ENCODE peak calls at places on chromosomes 3 and 15, in ten cellular contexts. Q is foreskin fibroblast; E is cardiac fibroblast; U is uterus; D is BE2C; K is ovary; G is CD4-positive, CD25-positive, alpha-beta regulatory T cell; I is Jurkat, Clone E6-1; A is right lobe of liver; F is neuronal stem cell. C is an unnamed sample.

GRCh38 chr15:99104788-99105515 is at the start of gene SYNM:
- DNase-seq in F (peak; percentile 82), I (no peak), A (peak; percentile 77), Q (peak; percentile 90), E (peak; percentile 76), U (peak; percentile 77), K (peak; percentile 77), D (peak; percentile 91), G (peak; percentile 30), C (no peak)

GRCh38 chr3:136070953-136071949 is 105.7 kb downstream of the PPP2R3A start:
- DNase-seq in K (no peak), E (peak; percentile 71), G (peak; percentile 31), Q (peak; percentile 79), F (no peak), D (no peak), A (no peak), U (peak; percentile 27), I (no peak), C (no peak)

GRCh38 chr15:68224546-68225250 is 4.8 kb downstream of the CLN6 start:
- DNase-seq in I (peak; percentile 95), A (no peak), Q (no peak), D (no peak), U (no peak), G (no peak), K (no peak), F (no peak), E (no peak), C (peak; percentile 65)

GRCh38 chr15:44720460-44721185 is 9.3 kb downstream of the B2M start:
- DNase-seq in D (no peak), G (peak; percentile 58), K (no peak), A (no peak), Q (peak; percentile 8), E (no peak), U (no peak), I (no peak), F (no peak), C (no peak)

GRCh38 chr15:58564967-58565366 is 133.2 kb downstream of the LIPC start:
- DNase-seq in D (peak; percentile 47), I (no peak), F (no peak), Q (no peak), K (no peak), E (no peak), G (no peak), U (no peak), A (no peak), C (no peak)

GRCh38 chr3:20181276-20181675 is 4.7 kb downstream of the SGO1 start:
- DNase-seq in E (no peak), A (no peak), I (no peak), U (no peak), Q (no peak), F (no peak), K (no peak), D (no peak), G (no peak), C (no peak)

GRCh38 chr3:44033123-44033522 is 208.6 kb upstream of the TOPAZ1 start:
- DNase-seq in U (no peak), Q (no peak), I (no peak), A (no peak), F (no peak), K (no peak), D (no peak), E (no peak), G (no peak), C (no peak)

GRCh38 chr3:190517696-190518095 is 3.8 kb downstream of the IL1RAP start:
- DNase-seq in Q (peak; percentile 82), U (no peak), E (peak; percentile 67), G (no peak), A (no peak), I (no peak), K (no peak), D (no peak), F (no peak), C (no peak)

DNA sequence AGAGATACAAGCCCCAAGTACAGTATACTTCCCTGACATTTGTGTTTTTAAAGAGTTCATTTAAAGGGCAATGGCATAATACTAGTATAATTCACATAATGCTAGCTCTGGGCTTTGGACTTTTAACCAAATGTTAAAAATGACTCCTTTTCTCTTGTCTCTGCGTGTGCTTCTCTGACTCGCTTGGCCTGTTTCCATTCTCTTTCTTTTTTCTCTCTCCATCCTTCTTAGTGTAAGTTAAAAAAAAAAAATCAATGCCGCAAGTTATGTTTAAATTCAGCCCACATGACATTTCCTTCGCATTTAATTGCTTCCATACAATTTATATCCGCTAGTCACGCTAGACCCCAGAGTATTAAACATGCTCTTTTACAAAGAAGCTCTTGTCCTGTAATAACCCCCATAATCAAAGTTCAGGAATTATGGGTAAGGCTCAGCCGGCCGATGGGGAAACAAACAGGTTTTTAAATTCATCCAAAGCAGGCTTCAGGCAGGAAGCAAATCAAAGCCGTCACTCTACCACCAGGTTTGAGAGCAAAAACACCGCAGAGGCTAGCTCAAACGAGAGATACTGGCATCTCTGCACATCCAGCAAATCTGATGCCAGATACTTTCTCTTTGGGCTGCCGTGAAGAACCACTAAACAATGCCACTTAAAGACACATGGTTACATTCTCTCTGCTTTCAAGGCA is 19.3 kb downstream of the WWTR1 start:
- DNase-seq in I (no peak), D (no peak), K (no peak), F (no peak), A (no peak), U (peak; percentile 22), G (no peak), Q (peak; percentile 83), E (peak; percentile 52), C (no peak)
- H3K4me3 ChIP-seq in I (no peak overlapping the region), D (peak overlapping the region; percentile 5), K (peak overlapping the region; percentile 1), F (no peak overlapping the region), A (peak overlapping the region; percentile 13), U (peak overlapping the region; percentile 15), G (no peak overlapping the region), Q (peak overlapping the region; percentile 59), E (peak overlapping the region; percentile 32), C (no peak overlapping the region)

GRCh38 chr3:66220602-66221377 is at the start of gene SLC25A26:
- DNase-seq in G (peak; percentile 99), U (peak; percentile 94), A (peak; percentile 98), E (peak; percentile 97), F (peak; percentile 92), Q (peak; percentile 97), K (peak; percentile 95), I (peak; percentile 95), D (peak; percentile 96), C (peak; percentile 96)

GRCh38 chr3:66215106-66215505 is 5.7 kb upstream of the SLC25A26 start:
- DNase-seq in G (no peak), Q (no peak), D (no peak), F (no peak), I (no peak), U (no peak), E (no peak), A (no peak), K (no peak), C (no peak)

GRCh38 chr3:66224220-66224619 is 3.4 kb downstream of the SLC25A26 start:
- DNase-seq in F (no peak), A (no peak), G (no peak), D (no peak), K (no peak), U (no peak), I (no peak), Q (no peak), E (no peak), C (no peak)

DNA sequence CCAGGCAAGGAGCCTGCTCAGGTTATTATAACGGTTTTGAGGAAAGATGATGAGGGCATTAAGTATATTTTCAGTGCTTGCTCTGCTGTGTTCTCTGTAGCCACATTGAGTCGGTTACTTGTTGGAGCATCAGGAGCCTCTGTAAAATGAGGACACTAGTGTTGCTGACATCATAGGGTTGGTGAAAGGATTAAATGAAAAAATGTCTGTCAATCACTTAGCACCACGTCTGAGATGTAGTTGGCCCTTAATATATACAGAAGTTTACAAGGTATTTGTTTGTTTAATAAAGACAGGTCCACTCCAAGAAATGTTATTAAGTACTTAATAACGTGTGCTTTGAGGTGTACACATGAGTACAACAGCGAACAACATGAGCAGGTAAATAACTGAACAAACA is 735 bp upstream of the SLC25A26 start:
- DNase-seq in D (no peak), E (no peak), G (no peak), I (no peak), Q (peak; percentile 6), U (no peak), K (no peak), F (no peak), A (no peak), C (no peak)
- H3K4me3 ChIP-seq in D (peak overlapping the region; percentile 90), E (peak overlapping the region; percentile 86), G (peak overlapping the region; percentile 89), I (peak overlapping the region; percentile 93), Q (peak overlapping the region; percentile 95), U (peak overlapping the region; percentile 65), K (peak overlapping the region; percentile 58), F (peak overlapping the region; percentile 59), A (peak overlapping the region; percentile 76), C (peak overlapping the region; percentile 63)

GRCh38 chr15:42036112-42036905 is 15.5 kb upstream of the PLA2G4E start:
- DNase-seq in K (no peak), E (no peak), I (no peak), U (no peak), Q (no peak), F (no peak), A (no peak), G (no peak), D (no peak), C (no peak)

GRCh38 chr15:42033214-42033873 is 12.5 kb upstream of the PLA2G4E start:
- DNase-seq in K (no peak), Q (no peak), I (no peak), U (no peak), A (no peak), E (no peak), G (no peak), F (no peak), D (no peak), C (no peak)

GRCh38 chr15:42036991-42037390 is 16.1 kb upstream of the PLA2G4E start:
- DNase-seq in E (no peak), U (no peak), Q (no peak), D (no peak), G (no peak), F (no peak), I (no peak), A (no peak), K (no peak), C (no peak)

GRCh38 chr15:42034628-42035177 is 13.9 kb upstream of the PLA2G4E start:
- DNase-seq in F (no peak), I (no peak), A (no peak), E (no peak), U (no peak), K (no peak), D (no peak), Q (no peak), G (no peak), C (no peak)

GRCh38 chr15:42035362-42035761 is 14.5 kb upstream of the PLA2G4E start:
- DNase-seq in I (no peak), Q (peak; percentile 62), U (no peak), A (no peak), G (peak; percentile 65), E (peak; percentile 34), K (no peak), D (no peak), F (no peak), C (no peak)
- H3K4me3 ChIP-seq in I (no peak overlapping the region), Q (no peak overlapping the region), U (no peak overlapping the region), A (no peak overlapping the region), G (no peak overlapping the region), E (no peak overlapping the region), K (no peak overlapping the region), D (no peak overlapping the region), F (no peak overlapping the region), C (no peak overlapping the region)

DNA sequence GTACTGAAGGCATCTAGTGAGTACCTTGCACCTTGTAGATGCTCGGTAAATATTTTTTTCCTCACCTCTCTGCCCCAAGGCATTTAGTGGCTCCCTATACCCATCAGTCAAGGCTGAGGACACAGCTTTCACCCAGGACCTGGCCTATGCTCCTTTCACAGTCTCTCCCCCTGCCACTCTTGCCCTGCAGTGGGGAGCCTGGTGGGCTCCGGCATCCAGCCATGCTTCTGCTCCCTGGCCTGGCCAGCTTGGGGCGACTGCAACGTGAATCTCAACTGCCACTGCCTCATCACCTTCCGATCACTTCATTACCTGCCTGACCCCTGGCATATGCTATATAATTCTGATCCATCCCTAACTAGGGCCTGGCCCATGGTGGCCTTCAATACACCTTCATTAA is 733 bp upstream of the CX3CR1 start:
- DNase-seq in I (no peak), E (no peak), F (no peak), A (peak; percentile 35), D (no peak), G (no peak), U (no peak), K (no peak), Q (no peak), C (no peak)
- H3K4me3 ChIP-seq in I (no peak overlapping the region), E (no peak overlapping the region), F (no peak overlapping the region), A (no peak overlapping the region), D (no peak overlapping the region), G (no peak overlapping the region), U (no peak overlapping the region), K (no peak overlapping the region), Q (no peak overlapping the region), C (no peak overlapping the region)